ENCODE peak calls at places on chromosome 9, in nine cellular contexts. J is progenitor cell of endocrine pancreas; U is ELF-1; H is activated gamma-delta T cell; X is body of pancreas; G is stimulated activated CD4-positive, alpha-beta T cell treated with anti-CD3 and anti-CD28 coated beads, Interleukin-15, amount 100 ng/mL, for 1 hour; W is right atrium auricular region; K is upper lobe of right lung; N is iris pigment epithelial cell. I is an unnamed sample.

GRCh38 chr9:73179594-73179993 is 27.9 kb downstream of the ANXA1 start:
- DNase-seq in H (no peak), J (no peak), G (no peak), K (no peak), X (no peak), N (peak), U (no peak), W (no peak), I (no peak)

GRCh38 chr9:119009253-119009652 is 360.0 kb downstream of the BRINP1 start:
- DNase-seq in W (no peak), J (no peak), X (no peak), G (no peak), K (no peak), H (no peak), N (peak), U (no peak), I (no peak)

GRCh38 chr9:9998491-9999287 is 614.1 kb downstream of the PTPRD start:
- DNase-seq in X (no peak), G (no peak), H (no peak), K (no peak), N (no peak), J (no peak), W (no peak), U (peak), I (no peak)

GRCh38 chr9:114207034-114207815 is 51.9 kb downstream of the COL27A1 start:
- DNase-seq in G (no peak), W (no peak), X (peak), J (no peak), U (peak), H (no peak), K (no peak), N (peak), I (peak)

GRCh38 chr9:119027901-119028699 is 341.1 kb downstream of the BRINP1 start:
- DNase-seq in H (no peak), K (no peak), U (no peak), J (no peak), N (no peak), W (no peak), X (no peak), G (no peak), I (no peak)

GRCh38 chr9:38405841-38406240 is 13.3 kb downstream of the ALDH1B1 start:
- DNase-seq in K (no peak), J (no peak), G (no peak), W (no peak), N (peak), U (no peak), X (no peak), H (no peak), I (no peak)

GRCh38 chr9:2597483-2597882 is 24.1 kb upstream of the VLDLR start:
- DNase-seq in K (no peak), H (no peak), X (no peak), W (no peak), N (peak), J (no peak), U (no peak), G (no peak), I (no peak)

GRCh38 chr9:129384887-129385614 is 207.0 kb upstream of the IER5L start:
- DNase-seq in N (no peak), K (no peak), G (no peak), H (no peak), J (no peak), U (no peak), W (no peak), X (no peak), I (no peak)

GRCh38 chr9:4668604-4669003 is 2.3 kb upstream of the SPATA6L start:
- DNase-seq in N (no peak), X (no peak), K (no peak), J (no peak), G (no peak), U (no peak), W (no peak), H (no peak), I (no peak)

GRCh38 chr9:98702340-98702739 is 6.4 kb downstream of the GABBR2 start:
- DNase-seq in X (no peak), J (no peak), W (no peak), H (no peak), K (no peak), N (no peak), U (no peak), G (no peak), I (no peak)

GRCh38 chr9:92763721-92764380 is 782 bp downstream of the BICD2 start:
- DNase-seq in N (peak), K (peak), X (peak), W (no peak), U (no peak), G (no peak), H (peak), J (no peak), I (no peak)

GRCh38 chr9:6805532-6805931 is 47.8 kb downstream of the KDM4C start:
- DNase-seq in K (no peak), U (no peak), H (no peak), G (no peak), X (peak), W (no peak), N (peak), J (no peak), I (no peak)

GRCh38 chr9:77599492-77599891 is 48.6 kb downstream of the GNA14 start:
- DNase-seq in U (no peak), K (no peak), G (no peak), N (no peak), W (no peak), X (no peak), H (no peak), J (no peak), I (no peak)

GRCh38 chr9:83681490-83681889 is 26.3 kb downstream of the UBQLN1 start:
- DNase-seq in K (no peak), J (no peak), H (no peak), G (no peak), U (no peak), W (no peak), X (no peak), N (no peak), I (no peak)

GRCh38 chr9:27528278-27528885 is 1.2 kb downstream of the MOB3B start:
- DNase-seq in W (peak), H (peak), X (peak), K (peak), N (peak), J (peak), G (peak), U (peak), I (peak)

GRCh38 chr9:35776018-35776417 is 15.4 kb upstream of the NPR2 start:
- DNase-seq in J (no peak), X (no peak), H (no peak), K (no peak), U (no peak), G (no peak), N (no peak), W (no peak), I (no peak)

GRCh38 chr9:112056986-112057385 is 118.1 kb downstream of the SUSD1 start:
- DNase-seq in N (no peak), K (no peak), G (no peak), X (no peak), U (no peak), H (no peak), W (no peak), J (no peak), I (no peak)

GRCh38 chr9:136138566-136138965 is 19.9 kb upstream of the TMEM250 start:
- DNase-seq in U (peak), N (peak), G (no peak), J (peak), W (no peak), X (no peak), H (no peak), K (no peak), I (peak)

I was measured in Caco-2.